ENCODE peak calls at places on chromosomes 5 and 9, in six cellular contexts. O, U, P, F, C and W are unnamed samples. For H3K27me3 and H3K36me3, the result is how much of the 10 kb centered on the place peaks cover.

GRCh38 chr5:127012933-127013332 is 17.4 kb downstream of the MARCHF3 start:
- DNase-seq in O (no peak), U (no peak), P (peak), F (no peak), C (peak), W (no peak)

GRCh38 chr9:136539427-136540412 is 6.1 kb downstream of the NOTCH1 start:
- DNase-seq in O (no peak), U (peak), P (no peak), F (peak), C (no peak), W (peak)

GRCh38 chr5:67511911-67512310 is 315.3 kb upstream of the CD180 start:
- DNase-seq in O (no peak), U (no peak), P (no peak), F (no peak), C (no peak), W (no peak)

GRCh38 chr9:8857330-8858249 is 1058.0 kb upstream of the DMAC1 start:
- DNase-seq in O (no peak), U (peak), P (no peak), F (no peak), C (no peak), W (peak)

GRCh38 chr5:151239237-151239861 is 13.6 kb upstream of the GM2A start:
- DNase-seq in O (peak), U (peak), P (peak), F (peak), C (no peak), W (peak)

GRCh38 chr9:129630967-129631672 is 5.2 kb downstream of the NTMT1 start:
- DNase-seq in O (no peak), U (no peak), P (peak), F (no peak), C (no peak), W (no peak)

GRCh38 chr5:128053291-128053954 is 30.1 kb upstream of the SLC12A2 start:
- DNase-seq in O (peak), U (no peak), P (peak), F (no peak), C (no peak), W (no peak)

GRCh38 chr9:75932026-75932425 is 41.6 kb downstream of the PCSK5 start:
- DNase-seq in O (no peak), U (no peak), P (no peak), F (no peak), C (no peak), W (no peak)

GRCh38 chr9:4177970-4178758 is 121.7 kb downstream of the GLIS3 start:
- DNase-seq in O (peak), U (no peak), P (no peak), F (no peak), C (no peak), W (no peak)

GRCh38 chr5:88021141-88021540 is 247.5 kb downstream of the TMEM161B start:
- DNase-seq in O (no peak), U (no peak), P (no peak), F (no peak), C (no peak), W (no peak)

GRCh38 chr5:57993866-57994265 is 466.0 kb downstream of the PLK2 start:
- DNase-seq in O (no peak), U (no peak), P (no peak), F (no peak), C (no peak), W (no peak)

GRCh38 chr9:128078504-128079434 is 10.7 kb downstream of the SLC25A25 start:
- DNase-seq in O (no peak), U (no peak), P (peak), F (no peak), C (no peak), W (peak)

GRCh38 chr5:179370490-179371122 is 25.3 kb upstream of the ADAMTS2 start:
- DNase-seq in O (no peak), U (peak), P (no peak), F (no peak), C (no peak), W (no peak)

GRCh38 chr5:173197375-173197891 is 37.6 kb downstream of the NKX2-5 start:
- DNase-seq in O (no peak), U (no peak), P (no peak), F (no peak), C (no peak), W (no peak)

GRCh38 chr5:172411423-172412111 is 42.8 kb downstream of the SH3PXD2B start:
- DNase-seq in O (no peak), U (no peak), P (peak), F (no peak), C (no peak), W (no peak)

GRCh38 chr9:7561527-7561926 is 238.1 kb downstream of the DMAC1 start:
- DNase-seq in O (no peak), U (no peak), P (no peak), F (no peak), C (no peak), W (no peak)

GRCh38 chr5:152608514-152608913 is 203.4 kb upstream of the NMUR2 start:
- DNase-seq in O (no peak), U (no peak), P (no peak), F (no peak), C (no peak), W (no peak)

GRCh38 chr9:12723409-12724028 is 30.3 kb downstream of the TYRP1 start:
- DNase-seq in O (peak), U (no peak), P (peak), F (no peak), C (no peak), W (no peak)

GRCh38 chr5:84287964-84288363 is 96.7 kb downstream of the EDIL3 start:
- DNase-seq in O (no peak), U (no peak), P (peak), F (no peak), C (no peak), W (no peak)

GRCh38 chr5:14508046-14508445 is 73.5 kb upstream of the OTULINL start:
- DNase-seq in O (no peak), U (no peak), P (no peak), F (no peak), C (no peak), W (no peak)

GRCh38 chr5:141490271-141490670 is 1.4 kb downstream of the PCDHGC5 start:
- DNase-seq in O (no peak), U (no peak), P (no peak), F (no peak), C (no peak), W (no peak)

GRCh38 chr9:4538621-4539020 is 48.4 kb downstream of the SLC1A1 start:
- DNase-seq in O (no peak), U (no peak), P (no peak), F (no peak), C (no peak), W (no peak)

GRCh38 chr9:70549926-70550325 is 135.5 kb upstream of the KLF9 start:
- DNase-seq in O (no peak), U (no peak), P (no peak), F (no peak), C (no peak), W (no peak)

GRCh38 chr5:170475269-170476000 is 28.4 kb upstream of the KCNIP1 start:
- DNase-seq in O (no peak), U (no peak), P (no peak), F (no peak), C (no peak), W (no peak)

GRCh38 chr9:111661802-111662491 is 542 bp downstream of the GNG10 start:
- DNase-seq in O (no peak), U (peak), P (peak), F (peak), C (no peak), W (peak)

GRCh38 chr5:513216-514100 is 10.8 kb downstream of the SLC9A3 start:
- DNase-seq in O (no peak), U (no peak), P (no peak), F (no peak), C (no peak), W (no peak)

GRCh38 chr9:127634021-127634420 is 21.9 kb downstream of the STXBP1 start:
- DNase-seq in O (no peak), U (no peak), P (no peak), F (no peak), C (no peak), W (no peak)

GRCh38 chr5:139271201-139272027 is 22.1 kb upstream of the MATR3 start:
- DNase-seq in O (peak), U (no peak), P (peak), F (no peak), C (no peak), W (no peak)

GRCh38 chr9:119368681-119369581 is at the start of gene BRINP1:
- DNase-seq in O (no peak), U (no peak), P (no peak), F (no peak), C (no peak), W (no peak)

GRCh38 chr9:119366909-119367690 is 2.1 kb downstream of the BRINP1 start:
- DNase-seq in O (no peak), U (no peak), P (no peak), F (no peak), C (no peak), W (no peak)

GRCh38 chr9:119370816-119371215 is 1.6 kb upstream of the BRINP1 start:
- DNase-seq in O (peak), U (no peak), P (peak), F (no peak), C (no peak), W (peak)

GRCh38 chr9:119368179-119368578 is 1.1 kb downstream of the BRINP1 start:
- DNase-seq in O (no peak), U (no peak), P (no peak), F (peak), C (no peak), W (no peak)

DNA sequence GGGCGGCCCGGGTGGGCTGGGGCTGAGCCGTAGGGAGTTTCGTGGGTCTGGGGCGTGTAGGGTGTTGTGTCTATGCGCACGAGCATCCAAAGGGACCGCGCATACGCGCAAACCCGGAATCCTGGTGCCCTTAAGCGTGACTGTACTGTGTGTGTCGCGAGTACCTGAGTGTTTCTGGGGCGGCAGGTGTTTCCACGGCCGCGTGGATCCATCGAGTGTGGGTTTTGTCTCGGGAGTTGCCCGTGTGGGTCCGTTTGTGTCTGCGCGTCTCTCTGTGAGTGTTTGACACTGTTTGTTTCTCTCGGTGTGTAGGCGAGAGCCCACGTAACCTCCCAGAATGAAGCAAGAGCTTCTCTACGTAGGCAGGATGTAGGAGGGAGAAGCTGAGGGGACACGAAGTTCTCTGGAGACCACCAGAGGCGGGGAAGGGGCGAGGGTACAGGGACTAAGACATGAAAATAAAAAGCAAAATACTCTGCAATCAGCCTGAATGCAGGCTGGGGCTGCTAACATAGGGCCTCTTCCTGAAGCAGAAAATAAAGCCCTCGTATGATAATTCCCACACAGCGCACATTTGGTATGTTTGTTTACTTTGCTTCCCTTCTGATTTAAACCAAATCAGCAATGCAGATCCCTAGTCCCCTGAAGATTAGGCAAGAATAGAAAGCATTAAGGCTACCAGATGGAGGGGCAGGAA is 583 bp upstream of the BRINP1 start:
- DNase-seq in O (no peak), U (no peak), P (no peak), F (no peak), C (no peak), W (no peak)
- H3K27me3 ChIP-seq in O (under half), U (under half), P (under half), F (under half), C (under half), W (under half)

DNA sequence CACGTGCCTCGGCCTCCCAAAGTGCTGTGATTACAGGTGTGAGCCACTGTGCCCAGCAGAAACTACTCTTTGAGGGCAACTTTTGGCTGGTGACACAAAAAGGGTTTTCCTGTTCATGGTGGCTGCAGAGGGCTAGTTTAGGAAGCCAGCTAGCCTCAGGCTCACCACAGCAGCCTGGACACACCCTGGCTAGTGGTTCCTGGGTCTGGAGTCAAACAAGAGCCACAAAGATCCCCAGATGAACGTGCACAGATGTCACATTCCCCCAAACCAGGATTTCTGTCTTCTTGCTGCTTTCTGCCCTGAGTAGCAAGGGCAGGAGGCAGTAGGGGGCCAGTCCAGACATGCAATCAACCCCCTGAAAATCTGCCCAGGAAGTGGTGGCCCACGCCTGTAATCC is 6.8 kb downstream of the HBEGF start:
- DNase-seq in O (no peak), U (no peak), P (no peak), F (no peak), C (no peak), W (no peak)
- H3K36me3 ChIP-seq in O (under half), U (under half), P (under half), F (under half), C (under half), W (under half)

GRCh38 chr9:133647148-133647547 is 11.0 kb downstream of the DBH start:
- DNase-seq in O (no peak), U (no peak), P (no peak), F (no peak), C (no peak), W (no peak)

GRCh38 chr9:133647765-133648469 is 11.8 kb downstream of the DBH start:
- DNase-seq in O (no peak), U (no peak), P (no peak), F (no peak), C (no peak), W (no peak)

GRCh38 chr9:133650026-133650425 is 13.9 kb downstream of the DBH start:
- DNase-seq in O (no peak), U (no peak), P (no peak), F (no peak), C (no peak), W (no peak)

GRCh38 chr9:133644968-133645765 is 9.0 kb downstream of the DBH start:
- DNase-seq in O (no peak), U (no peak), P (no peak), F (no peak), C (no peak), W (no peak)

DNA sequence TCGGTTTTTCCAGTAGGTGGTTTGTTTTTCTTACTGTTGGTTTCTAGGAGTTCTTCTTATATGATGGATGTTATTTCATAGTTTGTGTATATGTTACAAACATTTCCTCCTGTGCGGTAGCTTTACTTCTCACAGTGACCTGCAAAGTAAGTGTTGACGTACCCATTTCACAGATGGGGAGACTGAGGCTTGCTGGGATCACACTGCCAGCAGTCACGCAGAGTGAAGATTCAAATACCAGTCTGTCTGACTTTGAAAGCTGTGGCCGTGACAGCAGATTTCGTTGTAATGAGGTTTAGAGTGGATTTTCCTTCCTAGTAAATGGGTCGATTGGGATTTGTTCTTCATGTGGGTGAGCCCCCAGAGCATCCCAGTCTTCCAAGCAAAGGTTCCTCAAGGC is 13.0 kb downstream of the DBH start:
- DNase-seq in O (no peak), U (no peak), P (no peak), F (no peak), C (no peak), W (no peak)
- H3K27me3 ChIP-seq in O (under half), U (half or more), P (under half), F (under half), C (under half), W (under half)

GRCh38 chr5:72232838-72233237 is 87.2 kb downstream of the MRPS27 start:
- DNase-seq in O (no peak), U (no peak), P (no peak), F (no peak), C (no peak), W (no peak)
- H3K36me3 ChIP-seq in O (under half), U (under half), P (under half), F (under half), C (under half), W (under half)

DNA sequence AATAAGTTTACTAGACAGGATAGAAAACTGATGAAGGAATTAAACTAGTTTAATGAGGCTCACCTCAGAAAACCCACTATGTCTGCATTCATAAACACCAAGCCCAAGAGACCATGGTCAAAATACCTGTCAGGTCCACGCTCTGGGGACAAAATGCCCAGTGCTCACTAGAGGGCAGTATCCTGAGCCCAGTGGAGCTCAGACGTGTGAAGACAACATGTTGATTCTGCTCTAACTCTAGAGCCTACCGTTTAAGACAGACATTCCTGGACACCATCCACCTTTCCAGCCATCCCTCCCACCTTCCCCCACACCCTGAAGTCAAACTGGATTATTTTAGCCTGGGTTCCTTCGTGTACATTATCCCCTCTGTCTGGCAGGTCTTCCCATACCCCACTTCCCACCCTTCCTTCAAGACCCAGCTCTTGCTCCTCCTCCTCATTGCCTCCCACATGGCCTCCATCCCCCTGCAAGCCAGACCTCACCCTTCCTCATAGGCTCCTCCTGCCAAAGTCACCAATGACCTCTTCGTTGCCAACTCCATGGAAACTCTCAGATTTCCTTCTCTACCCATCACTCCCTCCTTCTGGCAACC is 142.3 kb upstream of the FSTL4 start:
- DNase-seq in O (peak), U (no peak), P (peak), F (no peak), C (no peak), W (peak)
- H3K27me3 ChIP-seq in O (under half), U (under half), P (under half), F (under half), C (under half), W (under half)

GRCh38 chr9:78242041-78242440 is 6.2 kb downstream of the CEP78 start:
- DNase-seq in O (no peak), U (no peak), P (peak), F (no peak), C (no peak), W (no peak)
- H3K36me3 ChIP-seq in O (under half), U (under half), P (under half), F (under half), C (under half), W (under half)

GRCh38 chr5:42989198-42989597 is 50.9 kb downstream of the ANXA2R start:
- DNase-seq in O (no peak), U (no peak), P (no peak), F (no peak), C (no peak), W (no peak)
- H3K27me3 ChIP-seq in O (under half), U (under half), P (under half), F (under half), C (under half), W (under half)